ENCODE peak calls at places on chromosomes 6 and 20, in five cellular contexts. U, B, O, K and V are unnamed samples.

GRCh38 chr6:52517502-52518278 is 59.2 kb downstream of the TRAM2 start:
- DNase-seq in U (peak; percentile 99), B (peak; percentile 72), O (no peak), K (peak; percentile 91), V (no peak)

GRCh38 chr6:123941855-123942254 is 138.2 kb downstream of the NKAIN2 start:
- DNase-seq in U (no peak), B (no peak), O (no peak), K (no peak), V (no peak)

GRCh38 chr6:141483561-141484061 is 649.1 kb upstream of the GJE1 start:
- DNase-seq in U (peak; percentile 100), B (no peak), O (no peak), K (peak; percentile 3), V (no peak)

GRCh38 chr6:91506509-91506908 is 919.6 kb upstream of the MAP3K7 start:
- DNase-seq in U (no peak), B (no peak), O (no peak), K (no peak), V (peak; percentile 93)

GRCh38 chr6:29757701-29758293 is 34.6 kb downstream of the HLA-F start:
- DNase-seq in U (no peak), B (peak; percentile 10), O (no peak), K (no peak), V (no peak)

GRCh38 chr6:63261820-63262219 is 50.6 kb downstream of the FKBP1C start:
- DNase-seq in U (no peak), B (no peak), O (no peak), K (no peak), V (no peak)

GRCh38 chr6:143482593-143482992 is 28.9 kb downstream of the FUCA2 start:
- DNase-seq in U (peak; percentile 49), B (no peak), O (no peak), K (no peak), V (no peak)

GRCh38 chr6:134307870-134308269 is 10.0 kb downstream of the SGK1 start:
- DNase-seq in U (no peak), B (no peak), O (no peak), K (no peak), V (no peak)

GRCh38 chr6:23956988-23957387 is 169.0 kb upstream of the NRSN1 start:
- DNase-seq in U (no peak), B (no peak), O (no peak), K (no peak), V (no peak)

GRCh38 chr6:141675957-141676356 is 456.8 kb upstream of the GJE1 start:
- DNase-seq in U (peak; percentile 36), B (no peak), O (no peak), K (no peak), V (no peak)

GRCh38 chr6:152552616-152553209 is 84.4 kb downstream of the SYNE1 start:
- DNase-seq in U (peak; percentile 77), B (peak; percentile 20), O (peak; percentile 74), K (peak; percentile 31), V (peak; percentile 19)

GRCh38 chr6:157755752-157756411 is 67.2 kb upstream of the SNX9 start:
- DNase-seq in U (no peak), B (no peak), O (no peak), K (no peak), V (no peak)

GRCh38 chr6:25457519-25457918 is 178.3 kb downstream of the CARMIL1 start:
- DNase-seq in U (no peak), B (no peak), O (no peak), K (no peak), V (no peak)

GRCh38 chr6:28816909-28817807 is 106.6 kb downstream of the TRIM27 start:
- DNase-seq in U (peak; percentile 87), B (peak; percentile 30), O (no peak), K (no peak), V (no peak)

GRCh38 chr6:39114395-39114706 is 635 bp downstream of the SAYSD1 start:
- DNase-seq in U (no peak), B (no peak), O (no peak), K (peak; percentile 5), V (no peak)

GRCh38 chr6:107458687-107459282 is 579 bp downstream of the PDSS2 start:
- DNase-seq in U (peak; percentile 26), B (no peak), O (peak; percentile 64), K (peak; percentile 29), V (no peak)

GRCh38 chr20:3784226-3784853 is 2.2 kb downstream of the CENPB start:
- DNase-seq in U (peak; percentile 59), B (no peak), O (no peak), K (no peak), V (no peak)

GRCh38 chr20:1945134-1945618 is 48.7 kb downstream of the PDYN start:
- DNase-seq in U (peak; percentile 84), B (peak; percentile 27), O (peak; percentile 78), K (no peak), V (no peak)

GRCh38 chr6:81214414-81215091 is 537.9 kb downstream of the TENT5A start:
- DNase-seq in U (no peak), B (no peak), O (peak; percentile 26), K (no peak), V (no peak)

GRCh38 chr20:35663813-35664543 is 722 bp downstream of the CPNE1 start:
- DNase-seq in U (peak; percentile 36), B (peak; percentile 69), O (peak; percentile 74), K (peak; percentile 54), V (peak; percentile 38)

GRCh38 chr20:61814244-61814643 is 251.4 kb downstream of the TAF4 start:
- DNase-seq in U (no peak), B (no peak), O (no peak), K (no peak), V (no peak)

GRCh38 chr6:40930555-40930954 is 108.5 kb downstream of the UNC5CL start:
- DNase-seq in U (peak; percentile 58), B (peak; percentile 24), O (no peak), K (no peak), V (no peak)

GRCh38 chr20:17304785-17305184 is 77.9 kb downstream of the PCSK2 start:
- DNase-seq in U (no peak), B (no peak), O (no peak), K (no peak), V (no peak)

GRCh38 chr20:4717816-4718215 is 3.9 kb upstream of the PRND start:
- DNase-seq in U (peak; percentile 18), B (no peak), O (no peak), K (no peak), V (no peak)

GRCh38 chr20:62303327-62304226 is 780 bp downstream of the ADRM1 start:
- DNase-seq in U (peak; percentile 10), B (peak; percentile 40), O (peak; percentile 76), K (no peak), V (no peak)

GRCh38 chr6:132931937-132932336 is 117.6 kb downstream of the RPS12 start:
- DNase-seq in U (peak; percentile 83), B (no peak), O (no peak), K (no peak), V (peak; percentile 67)

GRCh38 chr6:30884521-30885480 is 482 bp downstream of the DDR1 start:
- DNase-seq in U (no peak), B (peak; percentile 66), O (peak; percentile 74), K (peak; percentile 47), V (no peak)

GRCh38 chr6:30885999-30886896 is 1.9 kb downstream of the DDR1 start:
- DNase-seq in U (peak; percentile 64), B (peak; percentile 74), O (peak; percentile 59), K (peak; percentile 88), V (peak; percentile 69)

GRCh38 chr6:30886897-30887255 is 2.6 kb downstream of the DDR1 start:
- DNase-seq in U (no peak), B (no peak), O (no peak), K (no peak), V (no peak)

GRCh38 chr6:30883743-30884520 is at the start of gene DDR1:
- DNase-seq in U (peak; percentile 21), B (peak; percentile 86), O (peak; percentile 86), K (peak; percentile 58), V (no peak)

DNA sequence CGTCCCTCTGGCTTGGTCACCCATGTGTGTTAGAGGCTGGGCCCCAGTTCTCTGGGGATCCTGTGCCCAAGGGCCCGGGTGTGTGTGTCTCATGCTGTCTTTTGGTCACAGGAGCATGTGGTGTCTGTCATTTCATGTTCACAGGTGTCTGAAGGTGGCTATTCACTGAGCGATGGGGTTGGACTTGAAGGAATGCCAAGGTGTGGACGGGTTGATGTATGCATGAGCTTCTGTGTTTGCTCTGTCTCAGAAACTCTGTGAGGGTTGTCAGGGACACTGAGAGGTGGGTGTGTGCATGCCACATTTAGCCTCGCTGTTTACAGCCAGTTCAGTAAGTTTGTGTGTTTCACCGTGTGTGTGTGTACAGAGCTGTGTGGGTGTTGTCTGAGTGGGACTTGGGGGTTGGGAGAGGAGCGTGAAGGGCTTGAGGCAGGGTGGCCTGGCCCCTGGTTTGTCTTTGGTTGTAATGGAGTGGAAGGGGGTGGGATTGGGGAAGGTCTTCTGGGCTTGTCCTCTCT is 1.2 kb downstream of the DDR1 start:
- DNase-seq in U (no peak), B (peak; percentile 83), O (no peak), K (peak; percentile 28), V (peak; percentile 94)
- H3K4me3 ChIP-seq in U (peak overlapping the region; percentile 47), B (peak overlapping the region; percentile 75), O (peak overlapping the region; percentile 69), K (peak overlapping the region; percentile 98), V (peak overlapping the region; percentile 81)

GRCh38 chr6:101397199-101397598 is 3.7 kb downstream of the GRIK2 start:
- DNase-seq in U (peak; percentile 50), B (no peak), O (no peak), K (no peak), V (peak; percentile 54)
- TF ChIP-seq CTCF in U (peak; percentile 31), B (no peak), O (no peak), K (peak; percentile 17), V (peak; percentile 31)

GRCh38 chr6:139336488-139336887 is 38.0 kb downstream of the CITED2 start:
- DNase-seq in U (peak; percentile 38), B (no peak), O (no peak), K (no peak), V (no peak)
- H3K4me3 ChIP-seq in U (no peak overlapping the region), B (no peak overlapping the region), O (no peak overlapping the region), K (no peak overlapping the region), V (no peak overlapping the region)

GRCh38 chr20:36677422-36677771 is 31.4 kb upstream of the SLA2 start:
- DNase-seq in U (no peak), B (no peak), O (no peak), K (no peak), V (no peak)
- TF ChIP-seq CTCF in U (no peak), B (no peak), O (no peak), K (no peak), V (no peak)